ENCODE peak calls at places on chromosomes 5 and 9, in ten cellular contexts. J is dorsolateral prefrontal cortex; N is HepG2; H is EL; V is activated T-cell treated with anti-CD3 and anti-CD28 coated beads for 48 hours; F is neural progenitor cell; Y is fibroblast of lung; X is heart left ventricle; B is activated naive CD4-positive, alpha-beta T cell; K is amniotic stem cell. M is an unnamed sample.

GRCh38 chr5:95771109-95771708 is 40.1 kb downstream of the RHOBTB3 start:
- DNase-seq in J (no peak), N (peak), H (no peak), V (no peak), F (no peak), Y (no peak), X (peak), B (no peak), K (no peak), M (peak)

GRCh38 chr9:78369644-78370219 is 72.8 kb downstream of the PSAT1 start:
- DNase-seq in J (peak), N (peak), H (peak), V (peak), F (peak), Y (peak), X (peak), B (peak), K (peak), M (peak)

GRCh38 chr9:35976726-35977125 is 18.8 kb upstream of the OR2S2 start:
- DNase-seq in J (no peak), N (no peak), H (no peak), V (no peak), F (no peak), Y (no peak), X (no peak), B (no peak), K (no peak), M (no peak)

GRCh38 chr5:74947961-74948613 is 81.9 kb upstream of the FAM169A start:
- DNase-seq in J (no peak), N (no peak), H (peak), V (no peak), F (no peak), Y (peak), X (no peak), B (no peak), K (no peak), M (no peak)

GRCh38 chr5:154223320-154223719 is 32.8 kb downstream of the GALNT10 start:
- DNase-seq in J (no peak), N (no peak), H (no peak), V (no peak), F (no peak), Y (no peak), X (no peak), B (no peak), K (no peak), M (no peak)

GRCh38 chr9:109319072-109319630 is 1.7 kb downstream of the EPB41L4B start:
- DNase-seq in J (peak), N (no peak), H (no peak), V (no peak), F (peak), Y (no peak), X (no peak), B (no peak), K (no peak), M (peak)

GRCh38 chr5:80654054-80654390 is 430 bp upstream of the MSH3 start:
- DNase-seq in J (no peak), N (peak), H (peak), V (no peak), F (peak), Y (no peak), X (no peak), B (no peak), K (no peak), M (no peak)

GRCh38 chr9:127977877-127978647 is 2.7 kb downstream of the EEIG1 start:
- DNase-seq in J (no peak), N (no peak), H (peak), V (no peak), F (peak), Y (peak), X (peak), B (no peak), K (peak), M (peak)

GRCh38 chr9:128723352-128723865 is 518 bp downstream of the ZDHHC12 start:
- DNase-seq in J (no peak), N (no peak), H (peak), V (no peak), F (peak), Y (no peak), X (no peak), B (no peak), K (no peak), M (no peak)

GRCh38 chr9:93105620-93106019 is 9.6 kb downstream of the CARD19 start:
- DNase-seq in J (no peak), N (no peak), H (no peak), V (no peak), F (no peak), Y (no peak), X (no peak), B (no peak), K (no peak), M (no peak)

GRCh38 chr5:156479864-156480263 is 152.9 kb downstream of the SGCD start:
- DNase-seq in J (no peak), N (no peak), H (no peak), V (peak), F (no peak), Y (peak), X (peak), B (no peak), K (no peak), M (no peak)